ENCODE peak calls at places on chromosome 2, in nine cellular contexts. D, J, Q, C, A, N, T, F and B are unnamed samples.

GRCh38 chr2:201806442-201806841 is at the start of gene CDK15:
- DNase-seq in D (peak; percentile 68), J (no peak), Q (no peak), C (peak; percentile 65), A (no peak), N (no peak), T (no peak), F (no peak), B (no peak)

GRCh38 chr2:17661460-17661859 is 92.2 kb downstream of the SMC6 start:
- DNase-seq in D (no peak), J (no peak), Q (no peak), C (peak; percentile 36), A (no peak), N (no peak), T (no peak), F (no peak), B (no peak)

GRCh38 chr2:128310761-128311160 is 7.9 kb downstream of the HS6ST1 start:
- DNase-seq in D (no peak), J (no peak), Q (no peak), C (no peak), A (no peak), N (no peak), T (peak; percentile 19), F (no peak), B (no peak)

GRCh38 chr2:190121971-190122370 is 59.4 kb upstream of the MSTN start:
- DNase-seq in D (no peak), J (peak; percentile 78), Q (peak; percentile 51), C (peak; percentile 24), A (peak; percentile 21), N (peak; percentile 18), T (peak; percentile 30), F (peak; percentile 23), B (peak; percentile 45)

GRCh38 chr2:217773539-217773938 is 229.3 kb downstream of the TNS1 start:
- DNase-seq in D (no peak), J (no peak), Q (no peak), C (no peak), A (no peak), N (no peak), T (no peak), F (no peak), B (no peak)

GRCh38 chr2:60075048-60075447 is 478.4 kb downstream of the BCL11A start:
- DNase-seq in D (no peak), J (no peak), Q (no peak), C (no peak), A (no peak), N (no peak), T (no peak), F (no peak), B (no peak)

GRCh38 chr2:152464853-152465470 is 130.0 kb downstream of the FMNL2 start:
- DNase-seq in D (no peak), J (no peak), Q (no peak), C (no peak), A (no peak), N (no peak), T (no peak), F (no peak), B (no peak)

GRCh38 chr2:170573660-170574059 is 141.5 kb upstream of the SP5 start:
- DNase-seq in D (no peak), J (no peak), Q (no peak), C (no peak), A (no peak), N (no peak), T (no peak), F (no peak), B (no peak)

GRCh38 chr2:30865892-30866681 is 58.8 kb upstream of the CAPN13 start:
- DNase-seq in D (no peak), J (no peak), Q (no peak), C (no peak), A (peak; percentile 63), N (peak; percentile 27), T (no peak), F (no peak), B (no peak)

GRCh38 chr2:124501575-124502152 is 476.6 kb downstream of the CNTNAP5 start:
- DNase-seq in D (no peak), J (peak; percentile 4), Q (no peak), C (no peak), A (no peak), N (no peak), T (no peak), F (no peak), B (no peak)

GRCh38 chr2:42903821-42904575 is 111.6 kb upstream of the HAAO start:
- DNase-seq in D (no peak), J (no peak), Q (no peak), C (no peak), A (no peak), N (no peak), T (peak; percentile 40), F (no peak), B (no peak)
- TF ChIP-seq EZH2phosphoT487 in D (no peak), J (no peak), Q (no peak), C (no peak), A (no peak), N (no peak), T (no peak), F (no peak), B (no peak)

GRCh38 chr2:239275871-239276812 is 124.7 kb downstream of the HDAC4 start:
- DNase-seq in D (no peak), J (no peak), Q (no peak), C (peak; percentile 95), A (no peak), N (no peak), T (peak; percentile 90), F (no peak), B (no peak)
- H3K4me3 ChIP-seq in D (no peak overlapping the region), J (no peak overlapping the region), Q (no peak overlapping the region), C (peak overlapping the region; percentile 64), A (no peak overlapping the region), N (no peak overlapping the region), T (no peak overlapping the region), F (peak overlapping the region; percentile 59), B (no peak overlapping the region)

DNA sequence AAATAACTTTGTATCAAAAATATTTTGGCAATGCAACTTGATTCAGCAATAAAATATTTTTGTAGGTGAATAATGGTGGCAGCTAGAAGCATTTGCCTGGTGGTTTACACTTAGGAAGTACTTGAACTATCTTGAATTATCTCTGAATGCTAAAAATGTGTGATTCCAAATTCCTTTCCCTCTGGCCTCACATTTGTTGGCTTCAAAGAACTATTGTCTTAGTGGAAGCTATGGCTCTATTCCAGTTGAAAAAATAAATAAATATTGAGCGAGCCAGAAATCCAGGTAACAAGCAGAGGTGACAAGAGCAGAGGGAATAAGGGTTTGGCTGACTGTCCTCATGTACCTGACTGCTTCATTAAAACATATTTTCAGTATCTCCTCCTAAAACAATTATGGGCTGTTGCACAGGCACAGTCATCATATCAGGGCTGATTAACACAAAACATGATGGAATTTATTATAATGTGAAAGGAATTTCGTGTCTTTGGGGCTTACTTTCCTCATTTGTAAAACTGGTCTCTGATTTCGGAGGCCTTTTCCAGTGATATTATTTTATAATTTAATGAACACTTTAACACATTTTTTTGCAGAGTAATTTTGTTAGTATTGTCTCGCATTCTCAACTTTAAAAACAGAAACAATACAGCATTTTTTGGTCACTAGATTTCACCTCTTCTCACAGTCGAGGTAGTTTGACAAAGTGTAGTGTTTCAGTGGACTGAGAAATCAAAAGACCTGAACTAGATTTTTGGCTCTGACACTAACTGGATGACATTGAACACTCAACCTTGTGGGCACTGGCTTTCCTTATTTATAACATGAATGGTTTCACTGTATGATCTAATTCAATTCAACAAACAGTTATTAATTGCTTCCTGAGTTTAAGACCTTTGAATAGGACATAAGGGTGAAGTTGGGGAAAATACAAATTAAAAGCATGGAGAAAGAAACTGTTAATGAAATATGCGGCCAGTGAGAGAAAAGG is 7.8 kb upstream of the CAVIN2 start:
- DNase-seq in D (no peak), J (no peak), Q (no peak), C (no peak), A (no peak), N (no peak), T (no peak), F (no peak), B (peak; percentile 15)
- TF ChIP-seq EZH2phosphoT487 in D (no peak), J (no peak), Q (no peak), C (no peak), A (no peak), N (no peak), T (no peak), F (no peak), B (no peak)

DNA sequence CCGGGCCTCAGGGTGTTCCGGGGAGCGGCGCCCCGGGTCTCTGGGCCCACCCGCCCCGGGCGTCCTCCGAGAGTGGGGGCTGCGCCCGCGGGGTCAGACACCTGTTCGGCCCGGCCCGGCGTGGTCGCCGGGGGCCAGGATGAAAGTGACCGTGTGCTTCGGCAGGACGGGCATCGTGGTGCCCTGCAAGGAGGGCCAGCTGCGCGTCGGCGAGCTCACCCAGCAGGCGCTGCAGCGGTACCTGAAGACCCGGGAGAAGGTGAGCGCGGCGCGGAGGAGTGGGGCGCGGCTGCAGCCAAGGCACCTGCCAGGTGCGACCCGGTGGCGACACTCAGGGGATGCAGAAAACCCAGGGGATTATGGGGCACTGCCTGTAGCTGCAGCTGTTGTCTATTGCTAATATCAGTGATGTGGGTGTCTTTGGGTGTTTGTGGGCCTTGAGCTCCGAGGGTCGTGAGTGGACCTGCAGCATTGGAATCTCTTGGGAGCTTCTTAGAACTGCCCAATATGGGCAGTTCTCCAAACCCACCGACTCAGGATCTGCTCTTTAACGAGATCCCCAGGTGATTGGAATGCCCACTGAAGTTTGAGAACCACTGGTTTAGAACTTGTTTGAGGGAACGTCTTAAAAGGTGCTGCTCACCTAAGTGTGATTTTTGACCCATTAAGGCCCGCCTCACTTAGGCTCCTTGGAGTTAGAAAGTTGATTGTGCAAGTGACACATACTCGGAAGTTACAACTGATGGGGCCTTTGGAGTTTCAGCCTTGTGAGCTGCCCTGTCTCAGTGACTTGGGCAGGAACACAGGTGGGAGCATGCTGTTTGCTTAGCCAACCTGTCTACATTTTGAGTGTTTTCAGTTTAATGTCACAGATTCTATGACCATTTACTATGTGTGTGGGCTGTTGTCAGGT is 842 bp downstream of the PARD3B start:
- DNase-seq in D (peak; percentile 61), J (peak; percentile 45), Q (no peak), C (peak; percentile 37), A (no peak), N (peak; percentile 70), T (no peak), F (no peak), B (peak; percentile 33)
- H3K4me3 ChIP-seq in D (peak overlapping the region; percentile 85), J (peak overlapping the region; percentile 68), Q (peak overlapping the region; percentile 79), C (peak overlapping the region; percentile 78), A (no peak overlapping the region), N (peak overlapping the region; percentile 72), T (peak overlapping the region; percentile 78), F (peak overlapping the region; percentile 57), B (peak overlapping the region; percentile 80)

GRCh38 chr2:14511541-14511940 is 121.0 kb upstream of the LRATD1 start:
- DNase-seq in D (no peak), J (no peak), Q (no peak), C (no peak), A (no peak), N (no peak), T (no peak), F (no peak), B (no peak)
- TF ChIP-seq EZH2phosphoT487 in D (no peak), J (no peak), Q (no peak), C (no peak), A (no peak), N (no peak), T (no peak), F (no peak), B (no peak)